ENCODE peak calls at places on chromosome 16, in six cellular contexts. P, A, Q, I, D and J are unnamed samples.

GRCh38 chr16:8935989-8936388 is 27.7 kb downstream of the USP7 start:
- DNase-seq in P (no peak), A (no peak), Q (no peak), I (peak), D (no peak), J (no peak)

GRCh38 chr16:2775317-2775716 is 1.8 kb downstream of the ELOB start:
- DNase-seq in P (no peak), A (no peak), Q (no peak), I (no peak), D (no peak), J (no peak)

GRCh38 chr16:31356566-31357323 is 1.8 kb downstream of the ITGAX start:
- DNase-seq in P (no peak), A (no peak), Q (no peak), I (no peak), D (no peak), J (no peak)

GRCh38 chr16:87835882-87836331 is 33.4 kb downstream of the SLC7A5 start:
- DNase-seq in P (no peak), A (no peak), Q (no peak), I (no peak), D (no peak), J (no peak)

GRCh38 chr16:50301626-50302471 is 35.5 kb downstream of the ADCY7 start:
- DNase-seq in P (no peak), A (no peak), Q (no peak), I (peak), D (peak), J (no peak)

GRCh38 chr16:67801889-67802288 is 4.5 kb downstream of the RANBP10 start:
- DNase-seq in P (peak), A (no peak), Q (no peak), I (no peak), D (no peak), J (no peak)

GRCh38 chr16:88387941-88388627 is 5.3 kb downstream of the ZNF469 start:
- DNase-seq in P (no peak), A (no peak), Q (no peak), I (peak), D (peak), J (no peak)

GRCh38 chr16:66270333-66270927 is 96.1 kb upstream of the CDH5 start:
- DNase-seq in P (peak), A (no peak), Q (no peak), I (peak), D (peak), J (no peak)

GRCh38 chr16:2212362-2213324 is 2.0 kb upstream of the BRICD5 start:
- DNase-seq in P (no peak), A (no peak), Q (no peak), I (peak), D (no peak), J (no peak)

GRCh38 chr16:88385831-88386815 is 3.4 kb downstream of the ZNF469 start:
- DNase-seq in P (no peak), A (no peak), Q (no peak), I (no peak), D (no peak), J (no peak)

GRCh38 chr16:59699786-59700185 is 965.7 kb upstream of the GOT2 start:
- DNase-seq in P (no peak), A (no peak), Q (no peak), I (no peak), D (no peak), J (no peak)

GRCh38 chr16:57999366-57999970 is 1.0 kb downstream of the ZNF319 start:
- DNase-seq in P (peak), A (no peak), Q (no peak), I (peak), D (no peak), J (no peak)

GRCh38 chr16:81313731-81314602 is 795 bp upstream of the GAN start:
- DNase-seq in P (no peak), A (no peak), Q (no peak), I (no peak), D (no peak), J (no peak)

GRCh38 chr16:10390330-10390729 is 4.5 kb downstream of the ATF7IP2 start:
- DNase-seq in P (no peak), A (no peak), Q (no peak), I (no peak), D (no peak), J (no peak)

GRCh38 chr16:54125751-54126655 is 160.6 kb downstream of the IRX3 start:
- DNase-seq in P (peak), A (no peak), Q (no peak), I (no peak), D (no peak), J (no peak)

GRCh38 chr16:73000020-73000906 is 47.7 kb downstream of the ZFHX3 start:
- DNase-seq in P (no peak), A (no peak), Q (no peak), I (peak), D (peak), J (no peak)

GRCh38 chr16:85570735-85571562 is 42.2 kb upstream of the GSE1 start:
- DNase-seq in P (peak), A (no peak), Q (no peak), I (no peak), D (no peak), J (no peak)

GRCh38 chr16:86594712-86595111 is 16.4 kb downstream of the FOXL1 start:
- DNase-seq in P (no peak), A (no peak), Q (no peak), I (no peak), D (no peak), J (no peak)

GRCh38 chr16:85202631-85203461 is 90.6 kb upstream of the CIBAR2 start:
- DNase-seq in P (no peak), A (peak), Q (peak), I (no peak), D (peak), J (no peak)

GRCh38 chr16:1333149-1333812 is at the start of gene BAIAP3:
- DNase-seq in P (no peak), A (no peak), Q (no peak), I (no peak), D (peak), J (no peak)

GRCh38 chr16:88369447-88370008 is 13.2 kb upstream of the ZNF469 start:
- DNase-seq in P (no peak), A (no peak), Q (no peak), I (no peak), D (no peak), J (no peak)

GRCh38 chr16:424033-424622 is 1.3 kb upstream of the RAB11FIP3 start:
- DNase-seq in P (no peak), A (peak), Q (peak), I (peak), D (peak), J (peak)

GRCh38 chr16:49463529-49463928 is 89.9 kb downstream of the C16orf78 start:
- DNase-seq in P (peak), A (no peak), Q (no peak), I (no peak), D (no peak), J (no peak)

GRCh38 chr16:76345093-76345735 is 68.0 kb downstream of the CNTNAP4 start:
- DNase-seq in P (no peak), A (no peak), Q (no peak), I (peak), D (no peak), J (peak)

GRCh38 chr16:11342021-11342855 is 3.0 kb upstream of the RMI2 start:
- DNase-seq in P (no peak), A (no peak), Q (no peak), I (peak), D (no peak), J (no peak)

GRCh38 chr16:67480833-67481560 is at the start of gene ATP6V0D1:
- DNase-seq in P (peak), A (peak), Q (peak), I (peak), D (peak), J (peak)

GRCh38 chr16:85461814-85462404 is 151.2 kb upstream of the GSE1 start:
- DNase-seq in P (peak), A (no peak), Q (no peak), I (no peak), D (no peak), J (no peak)

GRCh38 chr16:53910990-53911389 is 207.0 kb downstream of the FTO start:
- DNase-seq in P (no peak), A (no peak), Q (no peak), I (no peak), D (no peak), J (no peak)

GRCh38 chr16:80085606-80086005 is 455.2 kb upstream of the DYNLRB2 start:
- DNase-seq in P (no peak), A (no peak), Q (no peak), I (no peak), D (no peak), J (no peak)

GRCh38 chr16:81548901-81549546 is 104.4 kb downstream of the CMIP start:
- DNase-seq in P (no peak), A (no peak), Q (no peak), I (no peak), D (no peak), J (no peak)